ENCODE peak calls at places on chromosomes 6 and 20, in nine cellular contexts. R is activated CD4-positive, alpha-beta T cell treated with anti-CD3 and anti-CD28 coated beads for 4 hours; Z is ELR; A is cardiac fibroblast; O is substantia nigra; I is SJSA1; G is H1; V is K562; Y is heart right ventricle. U is an unnamed sample.

GRCh38 chr6:135170849-135171248 is 10.3 kb upstream of the MYB start:
- DNase-seq in I (no peak), Z (no peak), O (no peak), Y (no peak), R (no peak), V (no peak), A (peak), G (no peak), U (no peak)

GRCh38 chr6:152099816-152100618 is 292.5 kb downstream of the ESR1 start:
- DNase-seq in Z (peak), R (no peak), O (no peak), V (no peak), G (no peak), A (peak), I (no peak), Y (peak), U (no peak)

GRCh38 chr6:163543311-163543710 is 128.8 kb downstream of the QKI start:
- DNase-seq in A (no peak), G (no peak), I (no peak), R (no peak), O (no peak), V (no peak), Z (no peak), Y (no peak), U (no peak)

GRCh38 chr6:1554881-1555569 is 54.7 kb upstream of the FOXC1 start:
- DNase-seq in V (no peak), Y (peak), R (peak), A (peak), O (peak), G (no peak), Z (peak), I (peak), U (peak)

GRCh38 chr6:116447496-116448011 is 13.6 kb upstream of the CALHM6 start:
- DNase-seq in G (no peak), R (no peak), I (peak), O (no peak), A (peak), Z (peak), V (no peak), Y (no peak), U (no peak)

GRCh38 chr6:27168586-27169443 is 78.7 kb upstream of the PRSS16 start:
- DNase-seq in Y (no peak), Z (peak), I (no peak), R (no peak), A (peak), V (no peak), G (no peak), O (no peak), U (no peak)

GRCh38 chr20:61661583-61661982 is 404.1 kb downstream of the TAF4 start:
- DNase-seq in V (no peak), Z (no peak), I (no peak), Y (no peak), A (no peak), G (no peak), R (no peak), O (no peak), U (no peak)

GRCh38 chr6:52160468-52161104 is 25.6 kb upstream of the IL17A start:
- DNase-seq in I (no peak), V (no peak), G (no peak), A (no peak), Y (no peak), O (no peak), R (no peak), Z (peak), U (no peak)

GRCh38 chr6:85537055-85537494 is 56.6 kb downstream of the SNX14 start:
- DNase-seq in A (peak), Y (no peak), G (no peak), Z (peak), I (no peak), V (no peak), O (no peak), R (no peak), U (peak)

GRCh38 chr6:134532694-134533624 is 215.0 kb upstream of the SGK1 start:
- DNase-seq in A (no peak), V (no peak), Z (no peak), O (no peak), R (no peak), I (no peak), Y (no peak), G (no peak), U (no peak)

U was measured in naive thymus-derived CD8-positive, alpha-beta T cell.